ENCODE peak calls at places on chromosome 11, in seven cellular contexts. P, Q, A, N, G, F and H are unnamed samples.

GRCh38 chr11:61513143-61513740 is 4.7 kb downstream of the LRRC10B start:
- DNase-seq in F (no peak), G (no peak), Q (no peak), A (no peak), N (no peak), P (no peak), H (no peak)

GRCh38 chr11:72048718-72049460 is 31.5 kb downstream of the NUMA1 start:
- DNase-seq in Q (no peak), N (no peak), A (no peak), F (no peak), P (no peak), G (no peak), H (no peak)

GRCh38 chr11:27910186-27910941 is 197.6 kb downstream of the KIF18A start:
- DNase-seq in Q (peak), A (no peak), F (no peak), G (no peak), N (no peak), P (no peak), H (no peak)

GRCh38 chr11:59574467-59574866 is 41.1 kb downstream of the OSBP start:
- DNase-seq in G (no peak), A (no peak), Q (no peak), P (no peak), N (no peak), F (no peak), H (no peak)

GRCh38 chr11:117300773-117301172 is 9.6 kb downstream of the BACE1-AS start:
- DNase-seq in P (no peak), N (no peak), A (no peak), G (no peak), F (no peak), Q (peak), H (no peak)

GRCh38 chr11:19187101-19187500 is 14.7 kb downstream of the CSRP3 start:
- DNase-seq in P (no peak), Q (peak), G (no peak), N (no peak), A (no peak), F (no peak), H (no peak)

GRCh38 chr11:79428406-79428805 is 12.4 kb downstream of the TENM4 start:
- DNase-seq in Q (peak), G (no peak), N (no peak), F (no peak), P (no peak), A (no peak), H (no peak)

GRCh38 chr11:107018902-107019493 is 722 bp upstream of the GUCY1A2 start:
- DNase-seq in G (no peak), A (no peak), Q (peak), F (no peak), P (peak), N (peak), H (no peak)